ENCODE peak calls at places on chromosomes 6 and 20, in four cellular contexts. J is activated CD4-positive, alpha-beta T cell treated with anti-CD3 and anti-CD28 coated beads, Interleukin-2, amount 10 ng/mL, durations not matched to agents 7 days and 5 days; R is kidney glomerular epithelial cell; T is fibroblast of gingiva. L is an unnamed sample.

GRCh38 chr6:39059496-39060310 is 11.1 kb downstream of the GLP1R start:
- DNase-seq in R (no peak), J (no peak), T (no peak), L (no peak)

GRCh38 chr6:75285156-75285639 is 606 bp upstream of the TMEM30A start:
- DNase-seq in J (no peak), T (no peak), R (peak), L (no peak)

GRCh38 chr20:4944518-4944917 is 56.8 kb downstream of the SLC23A2 start:
- DNase-seq in T (no peak), R (no peak), J (no peak), L (no peak)

GRCh38 chr6:84779380-84779779 is 15.0 kb upstream of the TBX18 start:
- DNase-seq in R (no peak), T (no peak), J (no peak), L (no peak)

GRCh38 chr20:12591949-12592470 is 416.8 kb upstream of the SPTLC3 start:
- DNase-seq in T (no peak), J (no peak), R (no peak), L (no peak)

GRCh38 chr6:157187182-157188093 is 135.9 kb downstream of the TMEM242 start:
- DNase-seq in J (no peak), R (no peak), T (no peak), L (no peak)

GRCh38 chr6:48928937-48929336 is 534.1 kb downstream of the MMUT start:
- DNase-seq in R (no peak), J (no peak), T (no peak), L (no peak)

GRCh38 chr6:79737172-79737571 is 106.0 kb downstream of the SH3BGRL2 start:
- DNase-seq in J (no peak), R (peak), T (peak), L (no peak)

GRCh38 chr6:26163733-26164505 is 76.7 kb downstream of the HFE start:
- DNase-seq in T (no peak), R (no peak), J (no peak), L (no peak)

GRCh38 chr6:54929245-54929909 is 82.8 kb downstream of the FAM83B start:
- DNase-seq in T (no peak), R (no peak), J (no peak), L (no peak)

GRCh38 chr6:104227502-104227901 is 632.2 kb downstream of the HACE1 start:
- DNase-seq in J (no peak), R (no peak), T (no peak), L (no peak)

GRCh38 chr6:130467146-130467545 is 101.3 kb downstream of the TMEM200A start:
- DNase-seq in T (no peak), J (no peak), R (no peak), L (no peak)

L was measured in CD4-positive, alpha-beta memory T cell.